ENCODE peak calls at places on chromosomes 4 and X, in six cellular contexts. V is Peyer's patch, N is A549, A is H54, M is ovary, L is HepG2. S is an unnamed sample.

GRCh38 chrX:49878128-49878833 is 1.0 kb upstream of the USP27X start:
- DNase-seq in V (no peak), N (no peak), A (no peak), M (no peak), L (no peak), S (peak)

GRCh38 chrX:2486476-2487133 is 14.2 kb downstream of the DHRSX start:
- DNase-seq in V (no peak), N (no peak), A (no peak), M (no peak), L (no peak), S (no peak)

GRCh38 chrX:55839480-55839879 is 121.9 kb downstream of the RRAGB start:
- DNase-seq in V (peak), N (peak), A (no peak), M (no peak), L (no peak), S (no peak)

GRCh38 chr4:59597536-59598232 is 1602.4 kb upstream of the ADGRL3 start:
- DNase-seq in V (no peak), N (no peak), A (no peak), M (no peak), L (no peak), S (no peak)

GRCh38 chrX:145003443-145003842 is 243.9 kb upstream of the SPANXN1 start:
- DNase-seq in V (no peak), N (no peak), A (no peak), M (no peak), L (no peak), S (no peak)

GRCh38 chrX:33434256-33435092 is 223.1 kb upstream of the DMD start:
- DNase-seq in V (peak), N (peak), A (no peak), M (peak), L (peak), S (peak)

GRCh38 chr4:121096629-121097028 is 24.3 kb upstream of the NDNF start:
- DNase-seq in V (no peak), N (peak), A (no peak), M (no peak), L (peak), S (no peak)

GRCh38 chr4:6749340-6750171 is 33.0 kb upstream of the KIAA0232 start:
- DNase-seq in V (peak), N (peak), A (peak), M (no peak), L (peak), S (peak)

GRCh38 chr4:8410641-8411271 is 29.8 kb downstream of the ACOX3 start:
- DNase-seq in V (peak), N (peak), A (peak), M (peak), L (peak), S (peak)

GRCh38 chr4:188372856-188373255 is 233.6 kb downstream of the TRIML1 start:
- DNase-seq in V (no peak), N (peak), A (no peak), M (no peak), L (peak), S (no peak)

DNA sequence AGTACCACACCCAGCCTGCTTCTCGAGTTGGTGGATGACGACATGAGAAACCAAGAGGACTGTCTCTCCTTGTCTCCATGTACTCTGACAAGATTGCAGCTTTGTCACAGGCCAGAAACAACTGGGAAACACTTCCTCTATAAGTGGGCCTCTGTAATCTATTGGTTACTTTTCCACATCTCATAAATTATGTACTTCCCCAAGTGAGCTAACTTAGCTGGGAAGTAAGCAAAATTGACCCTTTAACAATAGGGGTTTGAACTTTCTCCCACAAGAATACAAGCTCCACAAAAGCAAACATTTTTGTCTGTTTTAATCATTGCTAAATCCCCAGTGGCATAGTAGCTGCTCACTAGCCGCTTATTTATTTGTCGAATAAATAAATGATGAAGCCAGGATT is 14.1 kb upstream of the USO1 start:
- DNase-seq in V (no peak), N (no peak), A (no peak), M (no peak), L (no peak), S (peak)
- TF ChIP-seq POLR2A in V (no peak), N (no peak), A (no peak), M (no peak), L (no peak), S (no peak)

GRCh38 chr4:82798168-82799005 is at the start of gene SCD5:
- DNase-seq in V (peak), N (peak), A (peak), M (peak), L (no peak), S (peak)
- TF ChIP-seq POLR2A in V (no peak), N (no peak), A (no peak), M (peak), L (no peak), S (no peak)

GRCh38 chr4:42478941-42479340 is 81.7 kb downstream of the SHISA3 start:
- DNase-seq in V (no peak), N (no peak), A (no peak), M (no peak), L (no peak), S (no peak)

GRCh38 chr4:42480774-42481173 is 83.5 kb downstream of the SHISA3 start:
- DNase-seq in V (no peak), N (no peak), A (no peak), M (no peak), L (no peak), S (no peak)

GRCh38 chr4:42483426-42484379 is 86.4 kb downstream of the SHISA3 start:
- DNase-seq in V (no peak), N (no peak), A (no peak), M (no peak), L (no peak), S (no peak)

GRCh38 chr4:42484630-42485029 is 87.3 kb downstream of the SHISA3 start:
- DNase-seq in V (no peak), N (no peak), A (no peak), M (no peak), L (no peak), S (no peak)

GRCh38 chr4:42482516-42483327 is 85.4 kb downstream of the SHISA3 start:
- DNase-seq in V (no peak), N (no peak), A (no peak), M (no peak), L (no peak), S (no peak)
- TF ChIP-seq POLR2A in V (no peak), N (no peak), A (no peak), M (no peak), L (no peak), S (no peak)

DNA sequence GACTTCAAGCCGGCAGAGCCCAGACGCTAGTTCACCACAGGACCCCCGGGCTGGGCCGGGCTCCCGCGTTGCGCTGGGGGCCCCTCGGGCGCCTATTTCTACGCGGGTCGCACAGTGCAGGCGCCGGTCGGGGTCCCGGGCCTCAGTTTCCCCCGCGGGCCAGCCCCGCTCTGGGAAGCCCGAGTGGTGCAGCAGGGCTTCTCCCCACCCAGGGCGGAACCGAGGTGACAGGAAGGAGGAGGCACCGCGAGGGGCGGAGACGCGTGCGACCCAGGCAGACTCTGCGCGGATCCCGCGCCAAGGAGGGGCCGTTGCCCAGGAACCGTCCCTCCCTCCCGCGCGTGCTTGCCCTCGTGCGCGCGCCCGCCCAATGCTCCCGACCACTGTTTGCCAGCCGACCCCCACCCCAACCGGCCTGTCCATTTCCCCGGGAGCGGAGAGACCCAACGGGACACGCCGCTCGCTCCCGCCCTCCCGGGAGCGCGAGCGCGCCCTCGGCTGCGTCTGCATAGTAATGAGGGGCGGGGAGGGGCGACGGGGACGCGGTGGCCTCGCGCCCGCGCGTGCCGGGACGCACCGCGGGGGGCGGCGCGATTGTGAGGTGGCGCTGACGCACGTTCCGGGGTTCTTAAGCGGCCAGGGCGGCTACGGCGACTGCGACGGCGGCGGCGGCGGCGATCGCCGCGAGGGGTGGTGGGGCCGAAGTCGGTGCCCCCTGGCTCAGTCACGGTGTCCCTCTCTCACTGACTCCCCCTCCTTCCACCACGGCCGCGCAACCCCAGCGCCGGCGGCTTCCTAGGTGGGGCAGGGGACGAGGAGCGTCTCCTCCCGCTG is at the start of gene CPEB2:
- DNase-seq in V (peak), N (peak), A (peak), M (peak), L (peak), S (peak)
- TF ChIP-seq POLR2A in V (peak), N (peak), A (peak), M (peak), L (peak), S (peak)

GRCh38 chrX:37685452-37686347 is at the start of gene XK:
- DNase-seq in V (peak), N (peak), A (peak), M (peak), L (no peak), S (peak)
- TF ChIP-seq POLR2A in V (peak), N (peak), A (no peak), M (no peak), L (no peak), S (peak)